ENCODE peak calls at places on chromosomes 16 and 17, in nine cellular contexts. X is left ventricle myocardium inferior, E is thoracic aorta, I is K562, B is adrenal gland, C is GM23248, T is neuronal stem cell, Z is foreskin keratinocyte, D is Panc1. S is an unnamed sample.

GRCh38 chr16:15650698-15651161 is 685 bp downstream of the NDE1 start:
- DNase-seq in D (no peak), Z (peak; percentile 17), T (peak; percentile 20), E (no peak), B (no peak), C (peak; percentile 65), I (peak; percentile 62), X (no peak), S (no peak)

GRCh38 chr17:9928601-9929341 is 23.7 kb upstream of the RCVRN start:
- DNase-seq in E (no peak), B (no peak), Z (peak; percentile 45), T (peak; percentile 46), C (peak; percentile 69), D (no peak), X (no peak), I (peak; percentile 12), S (peak; percentile 1)

GRCh38 chr17:1485748-1486376 is 6.6 kb downstream of the MYO1C start:
- DNase-seq in X (peak; percentile 80), I (peak; percentile 64), B (peak; percentile 65), Z (peak; percentile 36), T (no peak), C (peak; percentile 86), E (no peak), D (no peak), S (no peak)

GRCh38 chr17:7138800-7139381 is 24.3 kb upstream of the ASGR2 start:
- DNase-seq in Z (no peak), C (no peak), E (no peak), X (no peak), T (no peak), I (no peak), B (no peak), D (no peak), S (no peak)

GRCh38 chr17:46889992-46890564 is 32.9 kb upstream of the GOSR2 start:
- DNase-seq in C (no peak), D (no peak), E (no peak), T (no peak), I (peak; percentile 47), Z (no peak), B (no peak), X (no peak), S (no peak)

GRCh38 chr17:78892936-78893379 is 10.0 kb downstream of the CEP295NL start:
- DNase-seq in D (no peak), C (no peak), I (no peak), E (no peak), X (no peak), B (no peak), Z (no peak), T (no peak), S (no peak)

GRCh38 chr16:31377210-31377903 is 15.8 kb upstream of the ITGAD start:
- DNase-seq in B (no peak), I (no peak), Z (no peak), C (no peak), X (no peak), E (no peak), T (no peak), D (no peak), S (no peak)

GRCh38 chr17:3804503-3804931 is 3.5 kb upstream of the ITGAE start:
- DNase-seq in X (no peak), D (no peak), I (no peak), Z (no peak), T (no peak), E (no peak), B (peak; percentile 69), C (no peak), S (no peak)

GRCh38 chr16:4361033-4361943 is 10.2 kb upstream of the PAM16 start:
- DNase-seq in I (no peak), Z (no peak), X (no peak), E (no peak), D (no peak), B (no peak), T (no peak), C (no peak), S (no peak)

GRCh38 chr16:69131167-69131748 is 1.1 kb downstream of the CHTF8 start:
- DNase-seq in I (peak; percentile 83), T (peak; percentile 21), B (no peak), C (peak; percentile 51), Z (no peak), E (no peak), X (no peak), D (no peak), S (no peak)

GRCh38 chr16:64907844-64908243 is 214.0 kb downstream of the CDH11 start:
- DNase-seq in D (no peak), X (no peak), E (no peak), I (no peak), B (peak; percentile 27), C (no peak), Z (no peak), T (no peak), S (no peak)

GRCh38 chr16:830107-830870 is 29.8 kb upstream of the GNG13 start:
- DNase-seq in X (no peak), C (no peak), Z (no peak), T (no peak), B (no peak), D (no peak), I (no peak), E (no peak), S (no peak)

GRCh38 chr16:57446530-57447141 is 549 bp downstream of the CIAPIN1 start:
- DNase-seq in I (peak; percentile 57), C (peak; percentile 67), T (no peak), E (no peak), Z (peak; percentile 45), X (peak; percentile 36), D (no peak), B (peak; percentile 61), S (no peak)

GRCh38 chr16:11354733-11355574 is 9.7 kb downstream of the RMI2 start:
- DNase-seq in E (no peak), X (no peak), C (no peak), B (peak; percentile 56), I (no peak), D (no peak), T (no peak), Z (no peak), S (no peak)

GRCh38 chr17:72358465-72358864 is 237.6 kb downstream of the SOX9 start:
- DNase-seq in E (no peak), X (no peak), C (peak; percentile 84), B (no peak), Z (peak; percentile 98), D (no peak), I (no peak), T (no peak), S (peak; percentile 77)

GRCh38 chr17:3534881-3535252 is 22.7 kb downstream of the TRPV3 start:
- DNase-seq in D (no peak), E (no peak), Z (no peak), B (peak; percentile 27), X (no peak), C (peak; percentile 64), I (no peak), T (no peak), S (no peak)

GRCh38 chr17:17146791-17147406 is 59.2 kb downstream of the PLD6 start:
- DNase-seq in X (no peak), T (no peak), D (no peak), E (no peak), I (no peak), B (no peak), Z (no peak), C (peak; percentile 44), S (no peak)

GRCh38 chr16:24543949-24544348 is 4.6 kb downstream of the RBBP6 start:
- DNase-seq in D (no peak), B (no peak), C (peak; percentile 11), T (no peak), Z (no peak), E (no peak), I (no peak), X (no peak), S (no peak)

GRCh38 chr16:82031116-82032084 is 3.7 kb upstream of the HSD17B2 start:
- DNase-seq in C (peak; percentile 83), E (no peak), D (no peak), B (no peak), I (peak; percentile 45), Z (peak; percentile 69), T (peak; percentile 33), X (no peak), S (no peak)
- H3K27ac ChIP-seq in C (peak overlapping the region; percentile 2), E (no peak overlapping the region), D (no peak overlapping the region), B (no peak overlapping the region), I (no peak overlapping the region), Z (no peak overlapping the region), T (no peak overlapping the region), X (no peak overlapping the region), S (peak overlapping the region; percentile 73)

GRCh38 chr17:38797828-38798227 is 1.5 kb downstream of the PIP4K2B start:
- DNase-seq in B (no peak), I (no peak), X (no peak), T (no peak), D (no peak), E (no peak), C (peak; percentile 37), Z (no peak), S (no peak)
- H3K27ac ChIP-seq in B (peak overlapping the region; percentile 100), I (no peak overlapping the region), X (peak overlapping the region; percentile 98), T (no peak overlapping the region), D (peak overlapping the region; percentile 86), E (peak overlapping the region; percentile 99), C (peak overlapping the region; percentile 96), Z (no peak overlapping the region), S (peak overlapping the region; percentile 93)

GRCh38 chr17:40995121-40995520 is 1.2 kb upstream of the KRTAP3-3 start:
- DNase-seq in X (no peak), C (no peak), T (no peak), I (no peak), E (no peak), D (no peak), Z (no peak), B (no peak), S (no peak)

GRCh38 chr17:40996829-40997228 is 2.9 kb upstream of the KRTAP3-3 start:
- DNase-seq in C (no peak), Z (no peak), D (no peak), I (no peak), X (no peak), E (no peak), B (no peak), T (no peak), S (no peak)

GRCh38 chr17:40993084-40993483 is 880 bp downstream of the KRTAP3-3 start:
- DNase-seq in D (no peak), I (no peak), T (no peak), E (no peak), Z (no peak), X (no peak), C (no peak), B (no peak), S (no peak)

GRCh38 chr17:40992666-40993065 is 1.3 kb downstream of the KRTAP3-3 start:
- DNase-seq in T (no peak), I (no peak), X (no peak), D (no peak), C (no peak), B (no peak), E (no peak), Z (no peak), S (no peak)

DNA sequence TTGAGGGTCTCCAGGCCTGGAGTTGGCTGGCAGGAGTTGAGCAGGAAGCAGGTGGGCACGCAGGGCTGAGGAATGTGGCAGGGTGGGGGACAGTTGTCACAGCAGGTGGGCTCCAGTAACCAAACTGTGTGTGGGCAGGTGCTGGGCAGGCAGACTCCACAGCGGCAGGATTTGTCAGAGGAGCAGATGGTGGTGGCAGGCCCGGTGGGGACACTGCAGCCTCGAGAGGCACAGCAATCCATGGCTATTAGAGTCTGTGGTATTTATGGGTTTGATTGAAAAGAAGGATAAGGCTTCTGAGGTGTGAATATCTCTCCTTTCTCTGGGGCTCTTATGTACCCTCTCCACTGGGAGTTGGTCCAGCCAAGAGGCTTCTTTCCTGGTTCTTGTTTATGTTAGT is at the start of gene KRTAP3-3:
- DNase-seq in C (no peak), T (no peak), Z (no peak), X (no peak), I (no peak), D (no peak), B (no peak), E (no peak), S (no peak)
- H3K27ac ChIP-seq in C (no peak within 1 kb of the TSS), T (no peak within 1 kb of the TSS), Z (no peak within 1 kb of the TSS), X (no peak within 1 kb of the TSS), I (no peak within 1 kb of the TSS), D (no peak within 1 kb of the TSS), B (no peak within 1 kb of the TSS), E (no peak within 1 kb of the TSS), S (no peak within 1 kb of the TSS)

GRCh38 chr17:18963126-18964017 is 11.4 kb downstream of the SLC5A10 start:
- DNase-seq in T (no peak), C (peak; percentile 77), D (no peak), E (no peak), I (no peak), B (no peak), Z (no peak), X (no peak), S (no peak)
- H3K27ac ChIP-seq in T (no peak overlapping the region), C (peak overlapping the region; percentile 77), D (no peak overlapping the region), E (no peak overlapping the region), I (no peak overlapping the region), B (no peak overlapping the region), Z (no peak overlapping the region), X (no peak overlapping the region), S (no peak overlapping the region)

S was measured in epithelial cell of prostate.